ENCODE peak calls at places on chromosomes 7 and 10, in six cellular contexts. H is gastrocnemius medialis; D is T-helper 2 cell; B is nephron progenitor cell; U is stimulated activated CD4-positive, alpha-beta T cell treated with anti-CD3 and anti-CD28 coated beads, TNF-alpha, amount 100 ng/mL, for 48 hours; F is AML-193. A is an unnamed sample.

GRCh38 chr7:99623091-99623693 is 6.4 kb downstream of the ZSCAN25 start:
- DNase-seq in D (no peak), B (no peak), H (no peak), U (no peak), F (no peak), A (no peak)

GRCh38 chr10:24962998-24963397 is 10.6 kb upstream of the PRTFDC1 start:
- DNase-seq in F (no peak), D (no peak), B (no peak), U (no peak), H (no peak), A (no peak)

GRCh38 chr10:80170641-80171040 is 34.7 kb downstream of the ANXA11 start:
- DNase-seq in F (no peak), D (no peak), H (peak; percentile 5), U (no peak), B (no peak), A (no peak)

GRCh38 chr10:5903563-5903962 is 13.5 kb downstream of the FBH1 start:
- DNase-seq in U (no peak), F (no peak), D (no peak), H (no peak), B (no peak), A (no peak)

GRCh38 chr10:408223-408622 is 273.0 kb downstream of the ZMYND11 start:
- DNase-seq in U (no peak), F (no peak), H (no peak), D (no peak), B (no peak), A (no peak)

GRCh38 chr7:34019431-34019830 is 114.1 kb downstream of the BMPER start:
- DNase-seq in F (no peak), B (no peak), D (no peak), H (no peak), U (no peak), A (peak; percentile 57)

GRCh38 chr7:155361947-155362346 is 64.3 kb downstream of the INSIG1 start:
- DNase-seq in F (no peak), H (no peak), B (no peak), D (no peak), U (no peak), A (no peak)

GRCh38 chr7:84043661-84044191 is 150.9 kb downstream of the SEMA3A start:
- DNase-seq in F (no peak), U (no peak), H (no peak), D (no peak), B (no peak), A (no peak)

GRCh38 chr10:31422634-31423033 is 103.6 kb downstream of the ZEB1 start:
- DNase-seq in B (no peak), U (no peak), H (no peak), D (no peak), F (no peak), A (no peak)

GRCh38 chr7:44281811-44282600 is 43.4 kb downstream of the CAMK2B start:
- DNase-seq in H (peak; percentile 13), F (no peak), B (peak; percentile 4), U (no peak), D (peak; percentile 0), A (peak; percentile 6)

GRCh38 chr10:63407136-63407662 is 58.6 kb downstream of the JMJD1C start:
- DNase-seq in H (no peak), D (no peak), F (no peak), U (no peak), B (no peak), A (no peak)

GRCh38 chr10:77165445-77166316 is 471.9 kb downstream of the KCNMA1 start:
- DNase-seq in U (no peak), D (no peak), B (peak; percentile 60), F (peak; percentile 18), H (peak; percentile 28), A (no peak)

GRCh38 chr7:101125989-101126650 is 784 bp upstream of the SERPINE1 start:
- DNase-seq in F (no peak), B (no peak), U (no peak), H (peak; percentile 56), D (no peak), A (peak; percentile 84)

GRCh38 chr10:642186-642890 is 47.1 kb downstream of the DIP2C start:
- DNase-seq in D (no peak), H (no peak), F (no peak), B (no peak), U (no peak), A (no peak)

GRCh38 chr7:6615853-6616555 is 594 bp downstream of the ZNF853 start:
- DNase-seq in B (peak; percentile 48), D (no peak), U (no peak), F (no peak), H (no peak), A (peak; percentile 64)